ENCODE peak calls at places on chromosomes 11 and 22, in eight cellular contexts. Y is H7, G is AG09309, J is ovary, N is H1, U is OCI-LY7, T is foreskin fibroblast, V is AG04449. R is an unnamed sample.

GRCh38 chr11:87259731-87260130 is 222.0 kb downstream of the TMEM135 start:
- DNase-seq in Y (no peak), G (no peak), J (no peak), N (no peak), U (no peak), T (no peak), V (no peak), R (no peak)

GRCh38 chr22:30876925-30877553 is 91.5 kb downstream of the MORC2 start:
- DNase-seq in Y (no peak), G (no peak), J (peak), N (no peak), U (no peak), T (peak), V (no peak), R (peak)

GRCh38 chr11:120739780-120740179 is 228.2 kb downstream of the GRIK4 start:
- DNase-seq in Y (no peak), G (no peak), J (no peak), N (no peak), U (no peak), T (no peak), V (no peak), R (peak)

GRCh38 chr11:28837599-28837998 is 729.4 kb downstream of the METTL15 start:
- DNase-seq in Y (no peak), G (no peak), J (no peak), N (no peak), U (no peak), T (no peak), V (no peak), R (no peak)

GRCh38 chr11:63804259-63804658 is 9.0 kb upstream of the SPINDOC start:
- DNase-seq in Y (no peak), G (no peak), J (no peak), N (no peak), U (no peak), T (peak), V (no peak), R (no peak)

GRCh38 chr22:49900441-49901230 is 17.6 kb downstream of the ALG12 start:
- DNase-seq in Y (no peak), G (no peak), J (no peak), N (no peak), U (no peak), T (peak), V (no peak), R (no peak)

GRCh38 chr11:88363566-88364169 is 26.1 kb upstream of the CTSC start:
- DNase-seq in Y (no peak), G (no peak), J (no peak), N (no peak), U (no peak), T (peak), V (no peak), R (no peak)

GRCh38 chr11:68798221-68798813 is 43.4 kb downstream of the CPT1A start:
- DNase-seq in Y (peak), G (no peak), J (no peak), N (peak), U (peak), T (peak), V (no peak), R (peak)

GRCh38 chr11:9214765-9215164 is 50.4 kb downstream of the DENND5A start:
- DNase-seq in Y (no peak), G (no peak), J (no peak), N (no peak), U (no peak), T (peak), V (no peak), R (no peak)

DNA sequence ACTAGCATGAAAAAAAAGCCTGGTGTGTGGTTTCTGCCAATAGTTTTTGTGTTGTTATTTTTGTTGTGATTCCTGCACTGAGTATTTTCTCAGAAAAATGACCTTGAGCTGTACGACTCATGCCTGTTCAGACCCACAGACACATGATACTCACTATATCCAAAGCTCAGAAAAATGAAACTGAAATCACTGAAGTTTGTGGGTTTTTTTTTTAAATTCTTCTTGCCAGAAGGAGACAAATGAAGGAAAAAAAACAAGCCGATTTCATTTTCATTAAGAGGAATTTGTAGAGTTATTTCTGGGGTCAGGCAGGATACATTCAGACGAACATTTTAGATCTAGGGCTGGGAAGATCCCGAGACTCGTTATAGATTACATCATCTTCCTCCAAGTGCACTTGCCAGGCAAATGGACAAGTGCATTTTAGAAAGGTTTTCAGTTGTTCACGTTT is 60.4 kb downstream of the BMAL1 start:
- DNase-seq in Y (no peak), G (peak), J (no peak), N (no peak), U (no peak), T (peak), V (peak), R (no peak)
- H3K4me3 ChIP-seq in Y (no peak), G (peak), J (peak), N (no peak), U (no peak), T (peak), V (peak), R (no peak)

GRCh38 chr11:123174196-123175183 is 20.6 kb downstream of the CLMP start:
- DNase-seq in Y (peak), G (peak), J (peak), N (no peak), U (no peak), T (peak), V (peak), R (no peak)
- H3K4me3 ChIP-seq in Y (no peak), G (no peak), J (no peak), N (no peak), U (no peak), T (no peak), V (no peak), R (no peak)

GRCh38 chr22:42996646-42997365 is 18.1 kb downstream of the PACSIN2 start:
- DNase-seq in Y (no peak), G (no peak), J (peak), N (no peak), U (no peak), T (peak), V (no peak), R (no peak)

GRCh38 chr22:42992886-42993479 is 22.0 kb downstream of the PACSIN2 start:
- DNase-seq in Y (no peak), G (no peak), J (no peak), N (no peak), U (no peak), T (peak), V (no peak), R (no peak)

GRCh38 chr22:42993651-42994275 is 21.2 kb downstream of the PACSIN2 start:
- DNase-seq in Y (no peak), G (no peak), J (no peak), N (no peak), U (no peak), T (peak), V (no peak), R (no peak)

GRCh38 chr22:42994276-42994916 is 20.6 kb downstream of the PACSIN2 start:
- DNase-seq in Y (no peak), G (no peak), J (no peak), N (no peak), U (no peak), T (no peak), V (no peak), R (no peak)

GRCh38 chr22:42994917-42995562 is 19.9 kb downstream of the PACSIN2 start:
- DNase-seq in Y (no peak), G (peak), J (peak), N (no peak), U (peak), T (peak), V (peak), R (no peak)
- H3K4me3 ChIP-seq in Y (no peak), G (peak), J (no peak), N (no peak), U (no peak), T (peak), V (peak), R (no peak)

GRCh38 chr11:6746086-6746618 is 25.6 kb downstream of the OR2AG2 start:
- DNase-seq in Y (no peak), G (no peak), J (no peak), N (no peak), U (peak), T (no peak), V (no peak), R (no peak)
- H3K4me3 ChIP-seq in Y (no peak), G (no peak), J (no peak), N (no peak), U (peak), T (no peak), V (no peak), R (no peak)

GRCh38 chr11:30585892-30586250 is 282 bp downstream of the MPPED2 start:
- DNase-seq in Y (no peak), G (no peak), J (peak), N (no peak), U (no peak), T (no peak), V (no peak), R (no peak)

GRCh38 chr11:30581646-30582045 is 4.5 kb downstream of the MPPED2 start:
- DNase-seq in Y (no peak), G (no peak), J (no peak), N (no peak), U (no peak), T (no peak), V (no peak), R (no peak)

GRCh38 chr11:30583505-30584280 is 2.5 kb downstream of the MPPED2 start:
- DNase-seq in Y (peak), G (no peak), J (peak), N (peak), U (no peak), T (no peak), V (no peak), R (no peak)

GRCh38 chr11:30586251-30587144 is at the start of gene MPPED2:
- DNase-seq in Y (peak), G (no peak), J (peak), N (peak), U (no peak), T (no peak), V (no peak), R (peak)

GRCh38 chr11:30585067-30585891 is 874 bp downstream of the MPPED2 start:
- DNase-seq in Y (peak), G (no peak), J (no peak), N (peak), U (no peak), T (no peak), V (no peak), R (no peak)
- H3K4me3 ChIP-seq in Y (peak), G (peak), J (peak), N (peak), U (no peak), T (peak), V (peak), R (no peak)

DNA sequence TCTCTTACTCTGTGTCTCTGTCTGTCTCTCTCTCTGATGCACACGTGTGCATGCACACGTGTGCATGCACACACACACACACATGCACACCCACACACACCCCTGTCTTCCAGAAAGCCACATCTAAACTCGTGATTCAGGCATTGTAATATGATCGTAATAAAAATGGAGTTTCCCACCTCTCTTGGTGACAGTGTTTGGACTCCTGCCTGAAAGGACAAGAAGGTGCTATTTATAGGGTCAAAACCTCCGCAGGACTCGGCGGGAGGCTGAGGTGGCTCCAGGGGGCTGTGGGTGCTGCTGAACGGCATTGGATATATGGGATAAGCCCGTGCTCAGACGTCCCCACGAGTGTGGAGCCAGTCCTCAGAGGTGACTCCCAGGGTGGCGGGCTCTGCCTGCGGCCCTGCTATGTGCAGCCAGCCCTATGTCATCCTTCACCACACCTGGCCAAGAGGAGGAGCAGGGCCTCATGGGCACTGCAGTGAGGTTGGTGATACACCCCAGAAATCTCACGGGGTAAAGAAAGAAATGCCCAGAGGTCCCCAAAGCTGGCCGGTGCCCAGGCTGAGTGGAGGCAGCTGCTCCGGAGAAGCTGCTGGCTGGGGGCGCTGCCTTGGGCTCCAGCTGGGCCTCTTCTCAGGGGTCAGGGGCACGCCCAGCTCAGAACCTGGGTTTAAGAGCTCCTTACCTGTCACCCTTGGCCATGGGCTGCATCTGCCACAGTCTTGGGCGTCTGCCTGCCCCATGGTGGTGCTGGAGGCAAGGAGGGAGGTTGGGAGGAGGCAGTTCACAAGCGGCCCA is 5.0 kb upstream of the OSBPL5 start:
- DNase-seq in Y (peak), G (no peak), J (no peak), N (no peak), U (no peak), T (no peak), V (no peak), R (no peak)
- H3K4me3 ChIP-seq in Y (no peak), G (peak), J (no peak), N (no peak), U (no peak), T (peak), V (peak), R (no peak)

GRCh38 chr11:65644837-65645236 is 6.9 kb downstream of the SIPA1 start:
- DNase-seq in Y (no peak), G (no peak), J (no peak), N (no peak), U (no peak), T (no peak), V (no peak), R (no peak)

GRCh38 chr11:65643971-65644370 is 6.1 kb downstream of the SIPA1 start:
- DNase-seq in Y (peak), G (no peak), J (no peak), N (no peak), U (no peak), T (peak), V (no peak), R (no peak)

GRCh38 chr11:65645710-65646109 is 7.8 kb downstream of the SIPA1 start:
- DNase-seq in Y (no peak), G (no peak), J (no peak), N (no peak), U (no peak), T (peak), V (no peak), R (no peak)

GRCh38 chr11:65646921-65647701 is 9.2 kb downstream of the SIPA1 start:
- DNase-seq in Y (peak), G (no peak), J (peak), N (peak), U (no peak), T (peak), V (no peak), R (peak)

DNA sequence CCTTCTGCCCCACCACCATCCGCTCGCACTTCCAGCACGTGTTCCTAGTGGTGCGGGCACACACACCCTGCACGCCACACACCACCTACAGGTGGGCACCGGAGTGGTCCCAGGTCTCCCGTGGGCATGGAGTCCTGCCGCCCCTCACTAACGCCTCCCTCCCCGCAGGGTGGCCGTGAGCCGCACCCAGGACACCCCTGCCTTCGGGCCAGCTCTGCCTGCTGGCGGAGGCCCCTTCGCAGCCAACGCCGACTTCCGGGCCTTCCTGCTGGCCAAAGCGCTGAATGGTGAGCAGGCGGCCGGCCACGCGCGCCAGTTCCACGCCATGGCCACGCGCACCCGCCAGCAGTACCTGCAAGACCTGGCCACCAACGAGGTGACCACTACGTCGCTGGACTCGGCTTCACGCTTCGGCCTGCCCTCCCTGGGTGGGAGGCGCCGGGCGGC is 8.4 kb downstream of the SIPA1 start:
- DNase-seq in Y (no peak), G (no peak), J (no peak), N (no peak), U (no peak), T (no peak), V (no peak), R (no peak)
- H3K4me3 ChIP-seq in Y (no peak), G (no peak), J (no peak), N (peak), U (no peak), T (no peak), V (no peak), R (no peak)

GRCh38 chr11:46332093-46332567 is 15.1 kb upstream of the DGKZ start:
- DNase-seq in Y (no peak), G (no peak), J (no peak), N (no peak), U (no peak), T (no peak), V (no peak), R (no peak)
- H3K4me3 ChIP-seq in Y (peak), G (no peak), J (no peak), N (peak), U (no peak), T (no peak), V (no peak), R (no peak)

GRCh38 chr11:61150656-61151544 is 10.3 kb downstream of the VPS37C start:
- DNase-seq in Y (no peak), G (no peak), J (no peak), N (no peak), U (no peak), T (no peak), V (no peak), R (no peak)
- H3K4me3 ChIP-seq in Y (no peak), G (no peak), J (no peak), N (no peak), U (no peak), T (no peak), V (no peak), R (no peak)